ENCODE peak calls at places on chromosome X, in seven cellular contexts. U is anterior cingulate cortex; M is CD4-positive, alpha-beta T cell; A is IMR-90; G is NCI-H1105; P is MV-4-11; F is Right ventricle myocardium superior. N is an unnamed sample.

GRCh38 chrX:152908486-152908885 is 10.6 kb downstream of the ZNF185 start:
- DNase-seq in F (no peak), M (no peak), G (no peak), P (no peak), U (no peak), A (no peak), N (no peak)

GRCh38 chrX:9878141-9878875 is 88.8 kb upstream of the CLDN34 start:
- DNase-seq in G (peak; percentile 66), U (no peak), P (no peak), A (peak; percentile 65), M (no peak), F (no peak), N (no peak)

GRCh38 chrX:145729635-145730034 is 88.0 kb upstream of the SLITRK2 start:
- DNase-seq in U (peak; percentile 0), G (no peak), F (no peak), P (no peak), A (no peak), M (no peak), N (no peak)

GRCh38 chrX:136146614-136147319 is 566 bp upstream of the FHL1 start:
- DNase-seq in F (peak; percentile 60), P (no peak), A (no peak), U (no peak), M (peak; percentile 35), G (no peak), N (no peak)

GRCh38 chrX:119503484-119503861 is 35.2 kb downstream of the SLC25A5 start:
- DNase-seq in G (peak; percentile 3), M (no peak), P (no peak), U (no peak), F (no peak), A (peak; percentile 81), N (no peak)

GRCh38 chrX:64894454-64895038 is 81.7 kb downstream of the ZC4H2 start:
- DNase-seq in A (peak; percentile 5), U (no peak), G (no peak), M (peak; percentile 32), P (no peak), F (no peak), N (peak; percentile 26)

GRCh38 chrX:69158166-69159040 is 6.8 kb downstream of the PJA1 start:
- DNase-seq in A (peak; percentile 85), F (peak; percentile 65), G (peak; percentile 78), P (peak; percentile 1), U (no peak), M (no peak), N (peak; percentile 14)

GRCh38 chrX:76076124-76076523 is 96.7 kb upstream of the PBDC1 start:
- DNase-seq in U (no peak), M (no peak), F (no peak), G (no peak), A (no peak), P (no peak), N (no peak)

GRCh38 chrX:148582353-148582752 is 81.9 kb downstream of the AFF2 start:
- DNase-seq in F (no peak), P (no peak), U (no peak), G (no peak), M (no peak), A (no peak), N (no peak)

GRCh38 chrX:41923925-41924693 is 755 bp upstream of the CASK start:
- DNase-seq in P (no peak), U (peak; percentile 1), M (peak; percentile 34), G (peak; percentile 24), A (peak; percentile 26), F (no peak), N (peak; percentile 31)

GRCh38 chrX:39653656-39654055 is 444.1 kb downstream of the BCOR start:
- DNase-seq in F (no peak), P (no peak), M (no peak), A (no peak), G (no peak), U (no peak), N (no peak)

N was measured in Kasumi-1.